ENCODE peak calls at places on chromosomes 1 and 21, in four cellular contexts. One of them, this sample, is unnamed.

GRCh38 chr1:18469514-18469913 is 11.2 kb upstream of the KLHDC7A start:
- DNase-seq in stimulated activated CD8-positive, alpha-beta memory T cell treated with anti-CD3 and anti-CD28 coated beads, Interleukin-4, amount 100 ng/mL, for 1 hour: no peak
- DNase-seq in nephron progenitor cell: no peak
- DNase-seq in fibroblast of the aortic adventitia: no peak
- DNase-seq in this sample: no peak

GRCh38 chr1:16156848-16157495 is 1.1 kb upstream of the EPHA2 start:
- DNase-seq in stimulated activated CD8-positive, alpha-beta memory T cell treated with anti-CD3 and anti-CD28 coated beads, Interleukin-4, amount 100 ng/mL, for 1 hour: no peak
- DNase-seq in fibroblast of the aortic adventitia: no peak
- DNase-seq in nephron progenitor cell: no peak
- DNase-seq in this sample: no peak

GRCh38 chr21:22374218-22374969 is 1376.2 kb downstream of the NCAM2 start:
- DNase-seq in stimulated activated CD8-positive, alpha-beta memory T cell treated with anti-CD3 and anti-CD28 coated beads, Interleukin-4, amount 100 ng/mL, for 1 hour: no peak
- DNase-seq in nephron progenitor cell: no peak
- DNase-seq in fibroblast of the aortic adventitia: no peak
- DNase-seq in this sample: no peak

GRCh38 chr1:15994590-15995351 is 9.3 kb upstream of the SRARP start:
- DNase-seq in nephron progenitor cell: peak
- DNase-seq in fibroblast of the aortic adventitia: peak
- DNase-seq in stimulated activated CD8-positive, alpha-beta memory T cell treated with anti-CD3 and anti-CD28 coated beads, Interleukin-4, amount 100 ng/mL, for 1 hour: no peak
- DNase-seq in this sample: peak

GRCh38 chr21:41761211-41762181 is 5.4 kb downstream of the RIPK4 start:
- DNase-seq in nephron progenitor cell: no peak
- DNase-seq in fibroblast of the aortic adventitia: peak
- DNase-seq in stimulated activated CD8-positive, alpha-beta memory T cell treated with anti-CD3 and anti-CD28 coated beads, Interleukin-4, amount 100 ng/mL, for 1 hour: no peak
- DNase-seq in this sample: peak

GRCh38 chr1:8767006-8767405 is 50.4 kb downstream of the RERE start:
- DNase-seq in stimulated activated CD8-positive, alpha-beta memory T cell treated with anti-CD3 and anti-CD28 coated beads, Interleukin-4, amount 100 ng/mL, for 1 hour: no peak
- DNase-seq in fibroblast of the aortic adventitia: no peak
- DNase-seq in nephron progenitor cell: no peak
- DNase-seq in this sample: no peak

GRCh38 chr1:206524739-206525364 is 17.5 kb downstream of the RASSF5 start:
- DNase-seq in fibroblast of the aortic adventitia: no peak
- DNase-seq in stimulated activated CD8-positive, alpha-beta memory T cell treated with anti-CD3 and anti-CD28 coated beads, Interleukin-4, amount 100 ng/mL, for 1 hour: no peak
- DNase-seq in nephron progenitor cell: no peak
- DNase-seq in this sample: no peak

GRCh38 chr1:14390816-14391215 is 207.7 kb upstream of the KAZN start:
- DNase-seq in nephron progenitor cell: no peak
- DNase-seq in fibroblast of the aortic adventitia: peak
- DNase-seq in stimulated activated CD8-positive, alpha-beta memory T cell treated with anti-CD3 and anti-CD28 coated beads, Interleukin-4, amount 100 ng/mL, for 1 hour: no peak
- DNase-seq in this sample: no peak

GRCh38 chr1:246508897-246509688 is 2.0 kb upstream of the SMYD3 start:
- DNase-seq in stimulated activated CD8-positive, alpha-beta memory T cell treated with anti-CD3 and anti-CD28 coated beads, Interleukin-4, amount 100 ng/mL, for 1 hour: no peak
- DNase-seq in nephron progenitor cell: no peak
- DNase-seq in fibroblast of the aortic adventitia: no peak
- DNase-seq in this sample: no peak

GRCh38 chr1:15584489-15585363 is at the start of gene AGMAT:
- DNase-seq in nephron progenitor cell: peak
- DNase-seq in stimulated activated CD8-positive, alpha-beta memory T cell treated with anti-CD3 and anti-CD28 coated beads, Interleukin-4, amount 100 ng/mL, for 1 hour: no peak
- DNase-seq in fibroblast of the aortic adventitia: no peak
- DNase-seq in this sample: no peak

GRCh38 chr1:86517336-86517735 is 29.5 kb upstream of the CLCA4 start:
- DNase-seq in stimulated activated CD8-positive, alpha-beta memory T cell treated with anti-CD3 and anti-CD28 coated beads, Interleukin-4, amount 100 ng/mL, for 1 hour: no peak
- DNase-seq in fibroblast of the aortic adventitia: no peak
- DNase-seq in nephron progenitor cell: no peak
- DNase-seq in this sample: no peak

GRCh38 chr1:230641900-230642262 is 400 bp upstream of the COG2 start:
- DNase-seq in fibroblast of the aortic adventitia: no peak
- DNase-seq in stimulated activated CD8-positive, alpha-beta memory T cell treated with anti-CD3 and anti-CD28 coated beads, Interleukin-4, amount 100 ng/mL, for 1 hour: no peak
- DNase-seq in nephron progenitor cell: no peak
- DNase-seq in this sample: no peak

GRCh38 chr1:30085814-30086770 is 637.3 kb downstream of the MATN1 start:
- DNase-seq in fibroblast of the aortic adventitia: peak
- DNase-seq in nephron progenitor cell: peak
- DNase-seq in stimulated activated CD8-positive, alpha-beta memory T cell treated with anti-CD3 and anti-CD28 coated beads, Interleukin-4, amount 100 ng/mL, for 1 hour: no peak
- DNase-seq in this sample: no peak

GRCh38 chr1:103525114-103525606 is 339 bp upstream of the RNPC3 start:
- DNase-seq in fibroblast of the aortic adventitia: peak
- DNase-seq in nephron progenitor cell: no peak
- DNase-seq in stimulated activated CD8-positive, alpha-beta memory T cell treated with anti-CD3 and anti-CD28 coated beads, Interleukin-4, amount 100 ng/mL, for 1 hour: no peak
- DNase-seq in this sample: peak

GRCh38 chr1:89723863-89724262 is 90.9 kb downstream of the LRRC8C start:
- DNase-seq in stimulated activated CD8-positive, alpha-beta memory T cell treated with anti-CD3 and anti-CD28 coated beads, Interleukin-4, amount 100 ng/mL, for 1 hour: no peak
- DNase-seq in fibroblast of the aortic adventitia: peak
- DNase-seq in nephron progenitor cell: no peak
- DNase-seq in this sample: no peak

GRCh38 chr1:149995927-149996326 is 14.6 kb downstream of the OTUD7B start:
- DNase-seq in fibroblast of the aortic adventitia: peak
- DNase-seq in nephron progenitor cell: no peak
- DNase-seq in stimulated activated CD8-positive, alpha-beta memory T cell treated with anti-CD3 and anti-CD28 coated beads, Interleukin-4, amount 100 ng/mL, for 1 hour: no peak
- DNase-seq in this sample: no peak

GRCh38 chr21:46605759-46606426 is 1.0 kb upstream of the S100B start:
- DNase-seq in nephron progenitor cell: no peak
- DNase-seq in stimulated activated CD8-positive, alpha-beta memory T cell treated with anti-CD3 and anti-CD28 coated beads, Interleukin-4, amount 100 ng/mL, for 1 hour: peak
- DNase-seq in fibroblast of the aortic adventitia: no peak
- DNase-seq in this sample: no peak

GRCh38 chr1:38840281-38840680 is 19.3 kb downstream of the RRAGC start:
- DNase-seq in fibroblast of the aortic adventitia: no peak
- DNase-seq in stimulated activated CD8-positive, alpha-beta memory T cell treated with anti-CD3 and anti-CD28 coated beads, Interleukin-4, amount 100 ng/mL, for 1 hour: no peak
- DNase-seq in nephron progenitor cell: no peak
- DNase-seq in this sample: no peak

GRCh38 chr1:228036701-228037231 is 30.0 kb downstream of the WNT3A start:
- DNase-seq in nephron progenitor cell: no peak
- DNase-seq in stimulated activated CD8-positive, alpha-beta memory T cell treated with anti-CD3 and anti-CD28 coated beads, Interleukin-4, amount 100 ng/mL, for 1 hour: no peak
- DNase-seq in fibroblast of the aortic adventitia: no peak
- DNase-seq in this sample: no peak

GRCh38 chr1:157488160-157488559 is 64.2 kb downstream of the FCRL5 start:
- DNase-seq in fibroblast of the aortic adventitia: no peak
- DNase-seq in nephron progenitor cell: no peak
- DNase-seq in stimulated activated CD8-positive, alpha-beta memory T cell treated with anti-CD3 and anti-CD28 coated beads, Interleukin-4, amount 100 ng/mL, for 1 hour: no peak
- DNase-seq in this sample: no peak

GRCh38 chr1:67465371-67465770 is 35.2 kb upstream of the SERBP1 start:
- DNase-seq in fibroblast of the aortic adventitia: no peak
- DNase-seq in nephron progenitor cell: no peak
- DNase-seq in stimulated activated CD8-positive, alpha-beta memory T cell treated with anti-CD3 and anti-CD28 coated beads, Interleukin-4, amount 100 ng/mL, for 1 hour: no peak
- DNase-seq in this sample: no peak

GRCh38 chr1:228335406-228336307 is 71.0 kb downstream of the TRIM11 start:
- DNase-seq in nephron progenitor cell: peak
- DNase-seq in fibroblast of the aortic adventitia: no peak
- DNase-seq in stimulated activated CD8-positive, alpha-beta memory T cell treated with anti-CD3 and anti-CD28 coated beads, Interleukin-4, amount 100 ng/mL, for 1 hour: no peak
- DNase-seq in this sample: no peak

This sample was measured in H4.